ENCODE peak calls at places on chromosomes 16 and 17, in nine cellular contexts. L is GM13977; Q is stimulated activated CD8-positive, alpha-beta memory T cell treated with anti-CD3 and anti-CD28 coated beads, Interleukin-4, amount 100 ng/mL, for 24 hours; U is prostate gland; T is cardiac muscle cell; O is heart left ventricle; A is HT-29; Y is T-cell; F is esophagus squamous epithelium. D is an unnamed sample.

GRCh38 chr16:55907661-55908060 is 32.5 kb upstream of the CES5A start:
- DNase-seq in Q (no peak), F (no peak), Y (no peak), A (no peak), L (no peak), O (no peak), U (no peak), T (no peak), D (no peak)

GRCh38 chr17:58369214-58370031 is 17.4 kb upstream of the SUPT4H1 start:
- DNase-seq in F (no peak), T (no peak), L (peak), A (no peak), Y (no peak), O (no peak), Q (no peak), U (no peak), D (no peak)

GRCh38 chr17:57541472-57542394 is 203.4 kb downstream of the CCDC182 start:
- DNase-seq in O (peak), A (no peak), L (no peak), F (no peak), Q (no peak), Y (no peak), T (peak), U (no peak), D (no peak)

GRCh38 chr16:17346774-17347569 is 123.8 kb downstream of the XYLT1 start:
- DNase-seq in Q (no peak), F (no peak), O (no peak), U (peak), L (peak), Y (no peak), T (no peak), A (no peak), D (no peak)

GRCh38 chr16:77977336-77977735 is 45.0 kb upstream of the CLEC3A start:
- DNase-seq in Y (no peak), F (no peak), A (no peak), O (no peak), Q (no peak), U (no peak), T (no peak), L (no peak), D (no peak)

GRCh38 chr16:27217256-27217655 is 13.9 kb downstream of the KDM8 start:
- DNase-seq in T (peak), L (no peak), O (no peak), Y (no peak), F (no peak), Q (no peak), A (no peak), U (no peak), D (no peak)

GRCh38 chr17:74241434-74241833 is 28.1 kb downstream of the TTYH2 start:
- DNase-seq in F (no peak), T (peak), Y (no peak), Q (no peak), O (no peak), L (no peak), A (no peak), U (no peak), D (no peak)

GRCh38 chr17:32341141-32341856 is 674 bp downstream of the C17orf75 start:
- DNase-seq in O (no peak), A (peak), L (peak), Y (peak), T (no peak), F (no peak), Q (no peak), U (no peak), D (peak)

GRCh38 chr17:73760186-73760758 is 116.0 kb upstream of the SDK2 start:
- DNase-seq in Y (no peak), A (no peak), L (no peak), O (no peak), F (no peak), U (no peak), T (no peak), Q (no peak), D (no peak)

GRCh38 chr16:56763305-56763916 is 33.5 kb downstream of the NUP93 start:
- DNase-seq in U (no peak), F (no peak), Q (no peak), T (no peak), O (no peak), L (no peak), A (no peak), Y (no peak), D (no peak)

GRCh38 chr17:41064301-41064700 is 1.4 kb downstream of the KRTAP2-4 start:
- DNase-seq in U (no peak), L (no peak), Y (no peak), T (no peak), Q (no peak), F (no peak), O (no peak), A (no peak), D (no peak)

GRCh38 chr17:10177921-10178788 is 20.3 kb downstream of the GAS7 start:
- DNase-seq in Q (no peak), O (peak), A (no peak), F (no peak), U (no peak), T (peak), L (no peak), Y (no peak), D (no peak)

GRCh38 chr16:23499801-23500200 is 10.5 kb downstream of the GGA2 start:
- DNase-seq in A (no peak), T (no peak), F (no peak), O (no peak), U (no peak), Q (no peak), Y (no peak), L (no peak), D (no peak)

GRCh38 chr17:16328997-16329396 is 24.3 kb downstream of the CENPV start:
- DNase-seq in L (no peak), A (no peak), F (no peak), U (no peak), Q (no peak), Y (no peak), T (peak), O (no peak), D (no peak)

GRCh38 chr17:78759203-78759968 is 22.7 kb downstream of the CYTH1 start:
- DNase-seq in T (peak), O (peak), F (no peak), U (peak), L (no peak), A (no peak), Q (no peak), Y (peak), D (peak)

GRCh38 chr17:69240201-69240600 is 11.6 kb upstream of the ABCA10 start:
- DNase-seq in Y (no peak), A (no peak), O (no peak), T (no peak), L (no peak), F (no peak), U (no peak), Q (no peak), D (no peak)

GRCh38 chr17:68255731-68256538 is 8.1 kb downstream of the AMZ2 start:
- DNase-seq in F (no peak), U (no peak), T (peak), Q (no peak), L (no peak), A (no peak), O (no peak), Y (no peak), D (no peak)

GRCh38 chr17:80047176-80047575 is 10.7 kb downstream of the CCDC40 start:
- DNase-seq in A (no peak), T (no peak), U (no peak), O (no peak), Y (no peak), L (no peak), Q (no peak), F (no peak), D (no peak)

GRCh38 chr17:62678214-62678919 is 50.9 kb downstream of the MRC2 start:
- DNase-seq in Q (no peak), Y (no peak), L (no peak), A (no peak), U (no peak), T (no peak), O (no peak), F (no peak), D (no peak)

GRCh38 chr17:46264456-46265198 is 30.3 kb upstream of the LRRC37A start:
- DNase-seq in O (no peak), F (no peak), L (peak), Q (no peak), U (no peak), Y (peak), A (peak), T (peak), D (no peak)

GRCh38 chr16:71626018-71626857 is at the start of gene MARVELD3:
- DNase-seq in Y (no peak), L (peak), U (peak), F (no peak), A (peak), T (no peak), Q (no peak), O (no peak), D (peak)

GRCh38 chr16:14509055-14509454 is 121.0 kb downstream of the PARN start:
- DNase-seq in U (no peak), Y (no peak), Q (no peak), T (peak), F (no peak), L (no peak), O (no peak), A (no peak), D (no peak)

GRCh38 chr17:31291820-31292219 is 5.2 kb downstream of the OMG start:
- DNase-seq in F (no peak), U (no peak), Q (no peak), T (peak), A (no peak), O (no peak), L (no peak), Y (no peak), D (no peak)

GRCh38 chr17:42072323-42073187 is 22.2 kb upstream of the C17orf113 start:
- DNase-seq in T (no peak), Q (no peak), F (no peak), Y (no peak), O (no peak), L (no peak), A (no peak), U (no peak), D (no peak)

GRCh38 chr16:14309001-14309886 is 238.1 kb downstream of the MRTFB start:
- DNase-seq in Q (no peak), L (peak), U (peak), F (no peak), T (no peak), Y (peak), A (peak), O (no peak), D (no peak)

GRCh38 chr17:80498242-80498919 is 22.0 kb upstream of the NPTX1 start:
- DNase-seq in T (peak), A (no peak), L (no peak), U (no peak), O (no peak), Y (no peak), F (no peak), Q (no peak), D (no peak)

GRCh38 chr16:84583995-84584394 is 33.9 kb downstream of the COTL1 start:
- DNase-seq in T (no peak), F (no peak), Q (no peak), A (no peak), Y (no peak), L (no peak), U (no peak), O (peak), D (no peak)

GRCh38 chr17:45293413-45294211 is 23.2 kb downstream of the MAP3K14 start:
- DNase-seq in O (peak), F (no peak), Q (no peak), Y (no peak), A (peak), U (peak), L (no peak), T (peak), D (no peak)

GRCh38 chr16:28491080-28491969 is 549 bp downstream of the CLN3 start:
- DNase-seq in U (peak), O (no peak), A (peak), L (peak), Y (no peak), F (no peak), Q (peak), T (peak), D (no peak)

GRCh38 chr16:11402051-11402744 is 56.9 kb downstream of the RMI2 start:
- DNase-seq in O (peak), U (peak), F (no peak), Y (no peak), L (no peak), A (peak), T (no peak), Q (no peak), D (no peak)

GRCh38 chr16:2150418-2151187 is 2.2 kb downstream of the RAB26 start:
- DNase-seq in U (no peak), A (peak), F (no peak), L (no peak), Q (no peak), T (peak), Y (no peak), O (no peak), D (no peak)

GRCh38 chr16:3248596-3248995 is 7.8 kb downstream of the MEFV start:
- DNase-seq in U (no peak), Q (no peak), L (no peak), Y (no peak), O (no peak), F (no peak), T (no peak), A (no peak), D (no peak)

GRCh38 chr17:49616546-49617205 is 41.0 kb downstream of the NXPH3 start:
- DNase-seq in L (no peak), Y (no peak), O (peak), U (no peak), Q (no peak), F (no peak), T (peak), A (no peak), D (no peak)

GRCh38 chr17:80424878-80425765 is 10.2 kb downstream of the ENDOV start:
- DNase-seq in F (no peak), L (no peak), A (no peak), Y (no peak), U (no peak), O (no peak), Q (no peak), T (no peak), D (no peak)

GRCh38 chr16:30521873-30522641 is 4.3 kb downstream of the ZNF768 start:
- DNase-seq in Y (no peak), A (peak), L (no peak), O (no peak), U (no peak), F (no peak), T (no peak), Q (no peak), D (no peak)